ENCODE peak calls at places on chromosomes 11 and 22, in six cellular contexts. One of them, this sample, is unnamed.
A peak's percentile ranks its signal among the peaks of the same experiment; 100 is the strongest.

GRCh38 chr11:7577226-7577882 is 63.6 kb downstream of the PPFIBP2 start:
- DNase-seq in esophagus muscularis mucosa: no peak
- DNase-seq in HCT116: no peak
- DNase-seq in spleen: no peak
- DNase-seq in sigmoid colon: peak; percentile 87
- DNase-seq in endothelial cell of umbilical vein: no peak
- DNase-seq in this sample: no peak

GRCh38 chr11:69110451-69110850 is 45.3 kb upstream of the SMIM38 start:
- DNase-seq in HCT116: no peak
- DNase-seq in spleen: no peak
- DNase-seq in sigmoid colon: no peak
- DNase-seq in esophagus muscularis mucosa: no peak
- DNase-seq in endothelial cell of umbilical vein: no peak
- DNase-seq in this sample: no peak

GRCh38 chr22:32926600-32926999 is 125.1 kb downstream of the TIMP3 start:
- DNase-seq in endothelial cell of umbilical vein: no peak
- DNase-seq in sigmoid colon: no peak
- DNase-seq in HCT116: peak; percentile 21
- DNase-seq in esophagus muscularis mucosa: no peak
- DNase-seq in spleen: no peak
- DNase-seq in this sample: no peak

GRCh38 chr11:94791216-94791889 is 23.2 kb downstream of the AMOTL1 start:
- DNase-seq in spleen: no peak
- DNase-seq in esophagus muscularis mucosa: no peak
- DNase-seq in endothelial cell of umbilical vein: no peak
- DNase-seq in HCT116: no peak
- DNase-seq in sigmoid colon: no peak
- DNase-seq in this sample: no peak

GRCh38 chr11:36763187-36763586 is 165.2 kb upstream of the RAG2 start:
- DNase-seq in spleen: no peak
- DNase-seq in esophagus muscularis mucosa: no peak
- DNase-seq in endothelial cell of umbilical vein: no peak
- DNase-seq in sigmoid colon: no peak
- DNase-seq in HCT116: no peak
- DNase-seq in this sample: no peak

GRCh38 chr11:99988105-99988907 is 698.8 kb upstream of the ARHGAP42 start:
- DNase-seq in spleen: no peak
- DNase-seq in esophagus muscularis mucosa: no peak
- DNase-seq in sigmoid colon: no peak
- DNase-seq in HCT116: no peak
- DNase-seq in endothelial cell of umbilical vein: no peak
- DNase-seq in this sample: no peak

GRCh38 chr22:36986242-36986821 is 32.9 kb downstream of the TST start:
- DNase-seq in esophagus muscularis mucosa: no peak
- DNase-seq in endothelial cell of umbilical vein: peak; percentile 13
- DNase-seq in HCT116: no peak
- DNase-seq in spleen: no peak
- DNase-seq in sigmoid colon: no peak
- DNase-seq in this sample: no peak

GRCh38 chr22:29855611-29856181 is 17.6 kb upstream of the ASCC2 start:
- DNase-seq in HCT116: no peak
- DNase-seq in spleen: no peak
- DNase-seq in esophagus muscularis mucosa: no peak
- DNase-seq in endothelial cell of umbilical vein: no peak
- DNase-seq in sigmoid colon: no peak
- DNase-seq in this sample: no peak

GRCh38 chr11:117179048-117179999 is 781 bp downstream of the SIDT2 start:
- DNase-seq in HCT116: no peak
- DNase-seq in spleen: peak; percentile 92
- DNase-seq in endothelial cell of umbilical vein: peak; percentile 29
- DNase-seq in esophagus muscularis mucosa: no peak
- DNase-seq in sigmoid colon: peak; percentile 68
- DNase-seq in this sample: no peak

GRCh38 chr11:35045219-35045819 is 93.7 kb upstream of the CD44 start:
- DNase-seq in endothelial cell of umbilical vein: no peak
- DNase-seq in esophagus muscularis mucosa: no peak
- DNase-seq in sigmoid colon: no peak
- DNase-seq in HCT116: no peak
- DNase-seq in spleen: peak; percentile 75
- DNase-seq in this sample: no peak

GRCh38 chr11:23990346-23990745 is 506.5 kb upstream of the LUZP2 start:
- DNase-seq in esophagus muscularis mucosa: no peak
- DNase-seq in spleen: no peak
- DNase-seq in endothelial cell of umbilical vein: no peak
- DNase-seq in sigmoid colon: no peak
- DNase-seq in HCT116: no peak
- DNase-seq in this sample: no peak

GRCh38 chr11:81687057-81687456 is 1046.6 kb downstream of the FAM181B start:
- DNase-seq in esophagus muscularis mucosa: no peak
- DNase-seq in spleen: no peak
- DNase-seq in sigmoid colon: no peak
- DNase-seq in HCT116: no peak
- DNase-seq in endothelial cell of umbilical vein: no peak
- DNase-seq in this sample: no peak

GRCh38 chr11:11022126-11022730 is 164.4 kb upstream of the ZBED5 start:
- DNase-seq in spleen: no peak
- DNase-seq in HCT116: peak; percentile 12
- DNase-seq in endothelial cell of umbilical vein: peak; percentile 29
- DNase-seq in esophagus muscularis mucosa: no peak
- DNase-seq in sigmoid colon: no peak
- DNase-seq in this sample: no peak

GRCh38 chr11:110299006-110299785 is 2.8 kb upstream of the RDX start:
- DNase-seq in spleen: no peak
- DNase-seq in endothelial cell of umbilical vein: no peak
- DNase-seq in esophagus muscularis mucosa: no peak
- DNase-seq in HCT116: no peak
- DNase-seq in sigmoid colon: no peak
- DNase-seq in this sample: no peak

GRCh38 chr11:57154718-57155117 is 27.0 kb upstream of the LRRC55 start:
- DNase-seq in HCT116: no peak
- DNase-seq in esophagus muscularis mucosa: no peak
- DNase-seq in sigmoid colon: no peak
- DNase-seq in spleen: no peak
- DNase-seq in endothelial cell of umbilical vein: no peak
- DNase-seq in this sample: no peak

GRCh38 chr11:27028653-27029052 is 12.0 kb upstream of the BBOX1 start:
- DNase-seq in esophagus muscularis mucosa: no peak
- DNase-seq in endothelial cell of umbilical vein: no peak
- DNase-seq in spleen: no peak
- DNase-seq in sigmoid colon: no peak
- DNase-seq in HCT116: no peak
- DNase-seq in this sample: no peak

GRCh38 chr11:118657709-118658108 is 21.7 kb downstream of the TREH start:
- DNase-seq in sigmoid colon: no peak
- DNase-seq in endothelial cell of umbilical vein: no peak
- DNase-seq in spleen: peak; percentile 47
- DNase-seq in esophagus muscularis mucosa: no peak
- DNase-seq in HCT116: no peak
- DNase-seq in this sample: no peak

GRCh38 chr11:7609521-7609920 is 63.8 kb downstream of the CYB5R2 start:
- DNase-seq in spleen: no peak
- DNase-seq in HCT116: no peak
- DNase-seq in esophagus muscularis mucosa: no peak
- DNase-seq in sigmoid colon: no peak
- DNase-seq in endothelial cell of umbilical vein: no peak
- DNase-seq in this sample: no peak

GRCh38 chr11:831132-831864 is 1.5 kb upstream of the CD151 start:
- DNase-seq in spleen: no peak
- DNase-seq in endothelial cell of umbilical vein: peak; percentile 39
- DNase-seq in HCT116: no peak
- DNase-seq in sigmoid colon: no peak
- DNase-seq in esophagus muscularis mucosa: no peak
- DNase-seq in this sample: no peak

GRCh38 chr11:831951-832528 is 712 bp upstream of the CD151 start:
- DNase-seq in HCT116: no peak
- DNase-seq in esophagus muscularis mucosa: no peak
- DNase-seq in sigmoid colon: no peak
- DNase-seq in endothelial cell of umbilical vein: no peak
- DNase-seq in spleen: no peak
- DNase-seq in this sample: no peak

GRCh38 chr11:833849-834311 is 1.1 kb downstream of the CD151 start:
- DNase-seq in HCT116: no peak
- DNase-seq in endothelial cell of umbilical vein: peak; percentile 38
- DNase-seq in sigmoid colon: no peak
- DNase-seq in spleen: no peak
- DNase-seq in esophagus muscularis mucosa: no peak
- DNase-seq in this sample: no peak

GRCh38 chr11:833114-833791 is 501 bp downstream of the CD151 start:
- DNase-seq in sigmoid colon: no peak
- DNase-seq in HCT116: no peak
- DNase-seq in endothelial cell of umbilical vein: peak; percentile 63
- DNase-seq in spleen: peak; percentile 89
- DNase-seq in esophagus muscularis mucosa: no peak
- DNase-seq in this sample: no peak

DNA sequence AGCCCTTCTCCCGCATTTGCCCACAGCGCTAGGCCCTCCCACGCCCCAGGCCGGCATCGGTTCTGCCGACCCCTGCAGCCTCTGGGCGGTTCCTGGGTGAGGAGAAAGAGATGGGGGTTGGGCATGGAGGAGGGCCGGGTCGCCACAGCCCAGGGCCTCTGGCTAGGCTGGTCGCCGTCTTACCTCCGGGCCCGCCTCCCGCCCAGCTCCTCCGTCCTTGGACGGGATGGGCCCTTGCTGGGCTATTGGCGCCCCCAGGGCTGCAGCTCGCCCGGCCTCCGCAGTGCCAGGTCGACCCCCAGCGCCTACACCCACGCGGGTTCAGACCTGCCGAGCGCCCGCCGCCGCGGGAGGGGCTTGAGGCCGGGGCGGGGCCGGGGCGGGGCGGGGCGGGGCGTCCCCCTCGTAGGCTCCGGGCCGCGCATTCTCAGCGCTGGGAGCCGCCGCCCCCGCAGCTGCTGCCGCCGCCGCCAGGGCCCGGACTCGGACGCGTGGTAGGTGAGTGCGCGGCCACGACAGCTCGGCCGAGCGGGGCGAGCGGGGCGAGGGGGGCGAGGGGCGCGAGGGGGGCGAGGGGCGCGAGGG is at the start of gene CD151:
- DNase-seq in endothelial cell of umbilical vein: peak; percentile 55
- DNase-seq in spleen: peak; percentile 89
- DNase-seq in sigmoid colon: no peak
- DNase-seq in HCT116: no peak
- DNase-seq in esophagus muscularis mucosa: no peak
- DNase-seq in this sample: no peak
- TF ChIP-seq POLR2A in endothelial cell of umbilical vein: no peak
- TF ChIP-seq POLR2A in spleen: no peak
- TF ChIP-seq POLR2A in sigmoid colon: no peak
- TF ChIP-seq POLR2A in HCT116: peak; percentile 43
- TF ChIP-seq POLR2A in esophagus muscularis mucosa: no peak
- TF ChIP-seq POLR2A in this sample: no peak

DNA sequence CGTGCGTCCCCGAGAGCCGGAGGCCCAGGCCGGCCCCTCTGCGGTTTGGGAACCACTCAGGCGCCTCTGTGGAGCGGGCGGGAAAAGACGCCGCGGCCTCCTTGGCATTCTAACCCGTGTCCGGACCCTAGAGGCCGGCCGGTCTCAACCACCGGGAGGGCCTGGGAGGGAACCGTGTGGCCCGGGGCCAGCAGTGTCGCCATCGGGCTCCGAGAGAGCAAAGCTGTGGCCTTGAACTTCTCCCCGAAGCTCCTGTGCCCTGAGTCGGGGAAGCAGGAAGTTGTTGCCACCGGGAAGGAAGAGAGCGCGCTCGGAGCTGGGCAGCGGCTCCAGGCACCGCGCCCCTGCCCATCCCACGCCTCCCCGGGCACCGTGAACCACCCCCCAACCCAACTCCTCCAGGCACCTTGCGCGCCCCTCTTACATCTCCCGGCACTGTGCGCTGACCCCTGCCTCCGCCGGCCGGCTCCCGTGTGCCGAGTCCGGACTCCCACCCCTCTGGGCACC is 80.1 kb upstream of the PPARA start:
- DNase-seq in spleen: peak; percentile 92
- DNase-seq in HCT116: no peak
- DNase-seq in esophagus muscularis mucosa: no peak
- DNase-seq in endothelial cell of umbilical vein: peak; percentile 52
- DNase-seq in sigmoid colon: peak; percentile 91
- DNase-seq in this sample: no peak
- TF ChIP-seq POLR2AphosphoS5 in spleen: peak; percentile 69
- TF ChIP-seq POLR2AphosphoS5 in HCT116: peak; percentile 27
- TF ChIP-seq POLR2AphosphoS5 in esophagus muscularis mucosa: no peak
- TF ChIP-seq POLR2AphosphoS5 in endothelial cell of umbilical vein: peak; percentile 66
- TF ChIP-seq POLR2AphosphoS5 in sigmoid colon: no peak
- TF ChIP-seq POLR2AphosphoS5 in this sample: peak; percentile 40

GRCh38 chr22:44673406-44673805 is 28.6 kb upstream of the PRR5 start:
- DNase-seq in esophagus muscularis mucosa: no peak
- DNase-seq in sigmoid colon: no peak
- DNase-seq in HCT116: no peak
- DNase-seq in spleen: no peak
- DNase-seq in endothelial cell of umbilical vein: no peak
- DNase-seq in this sample: no peak

GRCh38 chr22:44678980-44679647 is 22.9 kb upstream of the PRR5 start:
- DNase-seq in HCT116: no peak
- DNase-seq in sigmoid colon: no peak
- DNase-seq in spleen: no peak
- DNase-seq in esophagus muscularis mucosa: no peak
- DNase-seq in endothelial cell of umbilical vein: no peak
- DNase-seq in this sample: no peak

GRCh38 chr22:44678245-44678979 is 23.6 kb upstream of the PRR5 start:
- DNase-seq in sigmoid colon: no peak
- DNase-seq in HCT116: no peak
- DNase-seq in endothelial cell of umbilical vein: no peak
- DNase-seq in spleen: no peak
- DNase-seq in esophagus muscularis mucosa: no peak
- DNase-seq in this sample: no peak

GRCh38 chr22:44677299-44678244 is 24.4 kb upstream of the PRR5 start:
- DNase-seq in HCT116: no peak
- DNase-seq in esophagus muscularis mucosa: no peak
- DNase-seq in sigmoid colon: no peak
- DNase-seq in spleen: no peak
- DNase-seq in endothelial cell of umbilical vein: no peak
- DNase-seq in this sample: no peak

GRCh38 chr22:44676441-44677298 is 25.3 kb upstream of the PRR5 start:
- DNase-seq in HCT116: no peak
- DNase-seq in esophagus muscularis mucosa: no peak
- DNase-seq in spleen: no peak
- DNase-seq in endothelial cell of umbilical vein: no peak
- DNase-seq in sigmoid colon: no peak
- DNase-seq in this sample: no peak
- TF ChIP-seq POLR2A in HCT116: no peak
- TF ChIP-seq POLR2A in esophagus muscularis mucosa: no peak
- TF ChIP-seq POLR2A in spleen: no peak
- TF ChIP-seq POLR2A in endothelial cell of umbilical vein: no peak
- TF ChIP-seq POLR2A in sigmoid colon: no peak
- TF ChIP-seq POLR2A in this sample: no peak

GRCh38 chr11:64713031-64713780 is 9.8 kb downstream of the NRXN2 start:
- DNase-seq in esophagus muscularis mucosa: no peak
- DNase-seq in sigmoid colon: no peak
- DNase-seq in HCT116: no peak
- DNase-seq in endothelial cell of umbilical vein: peak; percentile 43
- DNase-seq in spleen: no peak
- DNase-seq in this sample: no peak

GRCh38 chr11:64711944-64712306 is 11.1 kb downstream of the NRXN2 start:
- DNase-seq in HCT116: no peak
- DNase-seq in endothelial cell of umbilical vein: no peak
- DNase-seq in spleen: no peak
- DNase-seq in sigmoid colon: no peak
- DNase-seq in esophagus muscularis mucosa: no peak
- DNase-seq in this sample: no peak

GRCh38 chr11:64712430-64713030 is 10.5 kb downstream of the NRXN2 start:
- DNase-seq in spleen: no peak
- DNase-seq in sigmoid colon: no peak
- DNase-seq in HCT116: no peak
- DNase-seq in endothelial cell of umbilical vein: no peak
- DNase-seq in esophagus muscularis mucosa: no peak
- DNase-seq in this sample: no peak

GRCh38 chr11:64710418-64711137 is 12.4 kb downstream of the NRXN2 start:
- DNase-seq in esophagus muscularis mucosa: no peak
- DNase-seq in HCT116: no peak
- DNase-seq in sigmoid colon: no peak
- DNase-seq in endothelial cell of umbilical vein: no peak
- DNase-seq in spleen: no peak
- DNase-seq in this sample: no peak

GRCh38 chr11:64711138-64711943 is 11.7 kb downstream of the NRXN2 start:
- DNase-seq in endothelial cell of umbilical vein: no peak
- DNase-seq in sigmoid colon: no peak
- DNase-seq in esophagus muscularis mucosa: no peak
- DNase-seq in spleen: no peak
- DNase-seq in HCT116: no peak
- DNase-seq in this sample: no peak
- TF ChIP-seq POLR2AphosphoS5 in endothelial cell of umbilical vein: no peak
- TF ChIP-seq POLR2AphosphoS5 in sigmoid colon: no peak
- TF ChIP-seq POLR2AphosphoS5 in esophagus muscularis mucosa: no peak
- TF ChIP-seq POLR2AphosphoS5 in spleen: no peak
- TF ChIP-seq POLR2AphosphoS5 in HCT116: no peak
- TF ChIP-seq POLR2AphosphoS5 in this sample: no peak